ENCODE peak calls at places on chromosomes 11 and 22, in ten cellular contexts. F, D, G, H, I, B, Y, O, K and W are unnamed samples.

GRCh38 chr11:59901306-59901705 is 22.7 kb downstream of the OOSP3 start:
- DNase-seq in F (no peak), D (no peak), G (no peak), H (no peak), I (no peak), B (no peak), Y (no peak), O (no peak), K (no peak), W (no peak)

GRCh38 chr11:26191193-26191592 is 140.7 kb upstream of the ANO3 start:
- DNase-seq in F (no peak), D (no peak), G (no peak), H (no peak), I (no peak), B (no peak), Y (no peak), O (no peak), K (no peak), W (no peak)

GRCh38 chr11:15828241-15828903 is 528.0 kb downstream of the SOX6 start:
- DNase-seq in F (no peak), D (no peak), G (no peak), H (no peak), I (no peak), B (no peak), Y (no peak), O (no peak), K (no peak), W (no peak)

GRCh38 chr22:50576070-50576469 is 2.2 kb downstream of the CPT1B start:
- DNase-seq in F (peak; percentile 49), D (no peak), G (peak; percentile 37), H (peak; percentile 1), I (no peak), B (peak; percentile 22), Y (no peak), O (no peak), K (peak; percentile 93), W (no peak)

GRCh38 chr11:118918128-118918685 is 7.5 kb downstream of the BCL9L start:
- DNase-seq in F (peak; percentile 64), D (no peak), G (peak; percentile 90), H (peak; percentile 41), I (no peak), B (peak; percentile 80), Y (peak; percentile 30), O (peak; percentile 36), K (no peak), W (no peak)

GRCh38 chr11:13210424-13210823 is 67.2 kb upstream of the BMAL1 start:
- DNase-seq in F (peak; percentile 49), D (no peak), G (peak; percentile 79), H (peak; percentile 76), I (no peak), B (peak; percentile 71), Y (peak; percentile 25), O (peak; percentile 28), K (peak; percentile 20), W (peak; percentile 21)

GRCh38 chr11:79244175-79244804 is 196.5 kb downstream of the TENM4 start:
- DNase-seq in F (peak; percentile 60), D (no peak), G (no peak), H (no peak), I (no peak), B (no peak), Y (no peak), O (no peak), K (no peak), W (no peak)

GRCh38 chr11:84430661-84431060 is 1144.5 kb upstream of the CCDC90B start:
- DNase-seq in F (no peak), D (no peak), G (no peak), H (no peak), I (no peak), B (peak; percentile 39), Y (no peak), O (no peak), K (no peak), W (no peak)

GRCh38 chr22:46612341-46612903 is 7.8 kb upstream of the GRAMD4 start:
- DNase-seq in F (no peak), D (no peak), G (peak; percentile 44), H (no peak), I (no peak), B (no peak), Y (no peak), O (no peak), K (no peak), W (no peak)

GRCh38 chr11:116513894-116514293 is 258.9 kb downstream of the BUD13 start:
- DNase-seq in F (peak; percentile 59), D (peak; percentile 5), G (no peak), H (no peak), I (peak; percentile 37), B (peak; percentile 51), Y (peak; percentile 4), O (peak; percentile 16), K (peak; percentile 26), W (no peak)

GRCh38 chr11:36123353-36124220 is 165.6 kb downstream of the COMMD9 start:
- DNase-seq in F (no peak), D (no peak), G (peak; percentile 75), H (peak; percentile 48), I (no peak), B (peak; percentile 79), Y (no peak), O (no peak), K (no peak), W (no peak)

GRCh38 chr22:21449531-21450319 is 17.5 kb upstream of the TMEM191C start:
- DNase-seq in F (no peak), D (no peak), G (peak; percentile 68), H (no peak), I (no peak), B (no peak), Y (no peak), O (peak; percentile 4), K (no peak), W (no peak)

GRCh38 chr11:71170619-71171018 is 81.8 kb downstream of the SHANK2 start:
- DNase-seq in F (no peak), D (no peak), G (no peak), H (no peak), I (no peak), B (no peak), Y (no peak), O (no peak), K (no peak), W (no peak)

GRCh38 chr11:97269527-97269926 is 879.7 kb downstream of the JRKL start:
- DNase-seq in F (no peak), D (no peak), G (no peak), H (no peak), I (no peak), B (peak; percentile 77), Y (no peak), O (no peak), K (peak; percentile 0), W (no peak)

GRCh38 chr11:47349521-47350095 is 2.9 kb downstream of the MYBPC3 start:
- DNase-seq in F (no peak), D (no peak), G (no peak), H (no peak), I (no peak), B (no peak), Y (no peak), O (no peak), K (no peak), W (no peak)

GRCh38 chr22:19891350-19892248 is 36.9 kb upstream of the GNB1L start:
- DNase-seq in F (peak; percentile 69), D (peak; percentile 82), G (no peak), H (peak; percentile 65), I (peak; percentile 5), B (peak; percentile 95), Y (peak; percentile 85), O (peak; percentile 81), K (no peak), W (no peak)

GRCh38 chr22:49502126-49502826 is 325.4 kb downstream of the BRD1 start:
- DNase-seq in F (no peak), D (no peak), G (no peak), H (no peak), I (no peak), B (no peak), Y (no peak), O (peak; percentile 16), K (no peak), W (no peak)

GRCh38 chr11:70689764-70690163 is 291.4 kb downstream of the CTTN start:
- DNase-seq in F (no peak), D (no peak), G (no peak), H (no peak), I (no peak), B (no peak), Y (no peak), O (no peak), K (peak; percentile 48), W (no peak)

GRCh38 chr11:124879229-124879998 is 14.2 kb downstream of the ROBO3 start:
- DNase-seq in F (no peak), D (no peak), G (peak; percentile 72), H (no peak), I (no peak), B (no peak), Y (no peak), O (no peak), K (no peak), W (no peak)

GRCh38 chr11:43269229-43269928 is 42.4 kb upstream of the API5 start:
- DNase-seq in F (no peak), D (no peak), G (no peak), H (peak; percentile 10), I (no peak), B (peak; percentile 19), Y (no peak), O (no peak), K (no peak), W (no peak)

GRCh38 chr11:118971646-118972045 is at the start of gene FOXR1:
- DNase-seq in F (no peak), D (no peak), G (no peak), H (no peak), I (no peak), B (no peak), Y (no peak), O (no peak), K (no peak), W (no peak)

GRCh38 chr22:36775589-36775965 is 342 bp downstream of the IFT27 start:
- DNase-seq in F (no peak), D (no peak), G (peak; percentile 80), H (peak; percentile 58), I (no peak), B (peak; percentile 47), Y (peak; percentile 36), O (peak; percentile 60), K (no peak), W (no peak)

GRCh38 chr11:33690290-33691050 is 10.2 kb downstream of the C11orf91 start:
- DNase-seq in F (peak; percentile 73), D (no peak), G (peak; percentile 89), H (no peak), I (no peak), B (no peak), Y (no peak), O (no peak), K (no peak), W (no peak)

GRCh38 chr22:35397095-35397904 is 2.6 kb upstream of the MCM5 start:
- DNase-seq in F (no peak), D (no peak), G (no peak), H (no peak), I (no peak), B (no peak), Y (no peak), O (no peak), K (peak; percentile 51), W (no peak)

GRCh38 chr22:50723991-50724390 is 14.0 kb upstream of the ACR start:
- DNase-seq in F (no peak), D (no peak), G (no peak), H (no peak), I (no peak), B (no peak), Y (no peak), O (no peak), K (no peak), W (no peak)

GRCh38 chr11:44754876-44755552 is 28.3 kb downstream of the TSPAN18 start:
- DNase-seq in F (no peak), D (no peak), G (no peak), H (peak; percentile 61), I (no peak), B (peak; percentile 79), Y (no peak), O (no peak), K (no peak), W (no peak)

GRCh38 chr22:24434472-24435322 is 7.3 kb downstream of the ADORA2A start:
- DNase-seq in F (no peak), D (peak; percentile 67), G (no peak), H (no peak), I (peak; percentile 89), B (no peak), Y (peak; percentile 72), O (peak; percentile 83), K (no peak), W (no peak)

GRCh38 chr11:76773921-76774361 is 9.2 kb upstream of the TSKU start:
- DNase-seq in F (no peak), D (no peak), G (no peak), H (no peak), I (no peak), B (no peak), Y (no peak), O (no peak), K (no peak), W (no peak)